ENCODE peak calls at places on chromosome 20, in five cellular contexts. T is stimulated activated CD8-positive, alpha-beta memory T cell treated with anti-CD3 and anti-CD28 coated beads, Interleukin-4, amount 100 ng/mL, for 1 hour; N is AG09319; G is NCI-H774; X is Ammon's horn. O is an unnamed sample.

GRCh38 chr20:5510446-5510845 is 193.7 kb upstream of the PROKR2 start:
- DNase-seq in T (no peak), N (no peak), G (no peak), X (no peak), O (no peak)

GRCh38 chr20:11054266-11055025 is 380.6 kb upstream of the JAG1 start:
- DNase-seq in T (no peak), N (no peak), G (no peak), X (no peak), O (no peak)

GRCh38 chr20:6866741-6867140 is 99.3 kb downstream of the BMP2 start:
- DNase-seq in T (no peak), N (no peak), G (no peak), X (no peak), O (no peak)

GRCh38 chr20:20665933-20666332 is 46.5 kb downstream of the RALGAPA2 start:
- DNase-seq in T (no peak), N (no peak), G (no peak), X (no peak), O (no peak)

GRCh38 chr20:57573893-57574292 is 13.0 kb downstream of the PCK1 start:
- DNase-seq in T (no peak), N (no peak), G (no peak), X (no peak), O (no peak)

GRCh38 chr20:36421641-36422040 is 115.5 kb downstream of the DLGAP4 start:
- DNase-seq in T (no peak), N (no peak), G (no peak), X (no peak), O (no peak)

GRCh38 chr20:10622657-10623418 is 51.0 kb downstream of the JAG1 start:
- DNase-seq in T (no peak), N (no peak), G (no peak), X (no peak), O (no peak)

GRCh38 chr20:18545566-18545965 is 21.7 kb upstream of the SMIM26 start:
- DNase-seq in T (no peak), N (no peak), G (no peak), X (no peak), O (no peak)

GRCh38 chr20:38117635-38118034 is 47.4 kb downstream of the TGM2 start:
- DNase-seq in T (no peak), N (no peak), G (no peak), X (no peak), O (no peak)